ENCODE peak calls at places on chromosomes 11 and 22, in eight cellular contexts. Z, O, W, H, M, V, F and E are unnamed samples.

GRCh38 chr11:107271425-107271824 is 186.2 kb downstream of the CWF19L2 start:
- DNase-seq in Z (peak), O (no peak), W (no peak), H (no peak), M (no peak), V (no peak), F (no peak), E (no peak)

GRCh38 chr11:12175694-12176241 is 65.4 kb downstream of the MICAL2 start:
- DNase-seq in Z (no peak), O (no peak), W (no peak), H (no peak), M (peak), V (peak), F (no peak), E (peak)

GRCh38 chr11:6474806-6475500 is 1.2 kb upstream of the TRIM3 start:
- DNase-seq in Z (peak), O (no peak), W (no peak), H (no peak), M (no peak), V (no peak), F (no peak), E (no peak)

GRCh38 chr11:12680246-12680939 is 6.2 kb downstream of the TEAD1 start:
- DNase-seq in Z (peak), O (peak), W (peak), H (peak), M (peak), V (peak), F (no peak), E (peak)

GRCh38 chr11:78535920-78536319 is 38.7 kb downstream of the NARS2 start:
- DNase-seq in Z (no peak), O (no peak), W (no peak), H (no peak), M (no peak), V (no peak), F (no peak), E (no peak)

GRCh38 chr11:105156231-105156630 is 16.7 kb upstream of the CARD18 start:
- DNase-seq in Z (no peak), O (no peak), W (no peak), H (no peak), M (no peak), V (no peak), F (no peak), E (no peak)

GRCh38 chr22:31122532-31123291 is at the start of gene INPP5J:
- DNase-seq in Z (peak), O (peak), W (no peak), H (no peak), M (peak), V (no peak), F (no peak), E (no peak)

GRCh38 chr11:360326-361280 is 8.7 kb upstream of the B4GALNT4 start:
- DNase-seq in Z (no peak), O (peak), W (no peak), H (no peak), M (no peak), V (no peak), F (no peak), E (no peak)

GRCh38 chr11:108703916-108704315 is 39.0 kb downstream of the DDX10 start:
- DNase-seq in Z (no peak), O (no peak), W (no peak), H (no peak), M (no peak), V (no peak), F (no peak), E (no peak)

GRCh38 chr11:65116370-65117205 is 913 bp downstream of the ZNHIT2 start:
- DNase-seq in Z (peak), O (no peak), W (no peak), H (no peak), M (peak), V (no peak), F (no peak), E (no peak)

GRCh38 chr11:64747961-64748715 is 4.2 kb upstream of the RASGRP2 start:
- DNase-seq in Z (no peak), O (no peak), W (no peak), H (no peak), M (peak), V (peak), F (no peak), E (no peak)

GRCh38 chr11:125516266-125516665 is 20.2 kb upstream of the FEZ1 start:
- DNase-seq in Z (no peak), O (no peak), W (no peak), H (no peak), M (no peak), V (no peak), F (no peak), E (no peak)

GRCh38 chr22:47064416-47064815 is 302.0 kb downstream of the TBC1D22A start:
- DNase-seq in Z (no peak), O (no peak), W (no peak), H (no peak), M (no peak), V (no peak), F (no peak), E (no peak)

GRCh38 chr11:78400701-78401100 is 16.9 kb downstream of the GAB2 start:
- DNase-seq in Z (no peak), O (no peak), W (no peak), H (no peak), M (no peak), V (no peak), F (no peak), E (no peak)

GRCh38 chr11:124837491-124837856 is 27.8 kb upstream of the ROBO3 start:
- DNase-seq in Z (peak), O (no peak), W (no peak), H (peak), M (peak), V (peak), F (peak), E (peak)

GRCh38 chr11:114563077-114563476 is 3.4 kb upstream of the NXPE1 start:
- DNase-seq in Z (peak), O (no peak), W (no peak), H (no peak), M (no peak), V (no peak), F (no peak), E (no peak)